ENCODE peak calls at places on chromosome 4, in eight cellular contexts. Y, F, V, Q, U, J, S and M are unnamed samples.

GRCh38 chr4:4765811-4766210 is 93.7 kb upstream of the MSX1 start:
- DNase-seq in Y (no peak), F (no peak), V (no peak), Q (no peak), U (no peak), J (no peak), S (no peak), M (no peak)

GRCh38 chr4:20603671-20604313 is 96.5 kb upstream of the PACRGL start:
- DNase-seq in Y (no peak), F (no peak), V (no peak), Q (peak), U (peak), J (no peak), S (no peak), M (no peak)

GRCh38 chr4:189202869-189203271 is 737.8 kb upstream of the FRG1 start:
- DNase-seq in Y (no peak), F (no peak), V (no peak), Q (no peak), U (peak), J (no peak), S (no peak), M (no peak)

GRCh38 chr4:184461711-184462110 is 12.6 kb downstream of the IRF2 start:
- DNase-seq in Y (no peak), F (no peak), V (no peak), Q (no peak), U (no peak), J (peak), S (no peak), M (no peak)

GRCh38 chr4:43339435-43339834 is 446.9 kb downstream of the GRXCR1 start:
- DNase-seq in Y (no peak), F (no peak), V (no peak), Q (no peak), U (peak), J (no peak), S (no peak), M (no peak)

GRCh38 chr4:156347412-156348075 is 393.9 kb upstream of the CTSO start:
- DNase-seq in Y (no peak), F (no peak), V (no peak), Q (no peak), U (peak), J (no peak), S (no peak), M (no peak)

GRCh38 chr4:1872918-1873269 is 1.7 kb downstream of the NSD2 start:
- DNase-seq in Y (no peak), F (no peak), V (peak), Q (no peak), U (peak), J (no peak), S (no peak), M (peak)

GRCh38 chr4:136900706-136901105 is 631.6 kb downstream of the PCDH18 start:
- DNase-seq in Y (no peak), F (no peak), V (no peak), Q (no peak), U (no peak), J (no peak), S (no peak), M (no peak)

GRCh38 chr4:164874791-164875190 is 2.2 kb upstream of the APELA start:
- DNase-seq in Y (no peak), F (no peak), V (no peak), Q (no peak), U (peak), J (no peak), S (no peak), M (no peak)

GRCh38 chr4:82430193-82431025 is at the start of the genes ENOPH1 and HNRNPDL:
- DNase-seq in Y (peak), F (peak), V (peak), Q (peak), U (peak), J (peak), S (peak), M (peak)

GRCh38 chr4:82428969-82429727 is 1.1 kb downstream of the HNRNPDL start:
- DNase-seq in Y (peak), F (peak), V (peak), Q (peak), U (peak), J (peak), S (peak), M (peak)

GRCh38 chr4:82428526-82428968 is 1.7 kb downstream of the HNRNPDL start:
- DNase-seq in Y (no peak), F (no peak), V (no peak), Q (no peak), U (peak), J (no peak), S (no peak), M (no peak)

GRCh38 chr4:82431026-82431745 is 796 bp downstream of the ENOPH1 start:
- DNase-seq in Y (peak), F (no peak), V (peak), Q (no peak), U (peak), J (peak), S (no peak), M (peak)

GRCh38 chr4:82429728-82430192 is 502 bp downstream of the HNRNPDL start:
- DNase-seq in Y (peak), F (no peak), V (no peak), Q (no peak), U (no peak), J (no peak), S (no peak), M (no peak)
- TF ChIP-seq CTCF in Y (peak), F (peak), V (no peak), Q (no peak), U (no peak), J (no peak), S (peak), M (no peak)

DNA sequence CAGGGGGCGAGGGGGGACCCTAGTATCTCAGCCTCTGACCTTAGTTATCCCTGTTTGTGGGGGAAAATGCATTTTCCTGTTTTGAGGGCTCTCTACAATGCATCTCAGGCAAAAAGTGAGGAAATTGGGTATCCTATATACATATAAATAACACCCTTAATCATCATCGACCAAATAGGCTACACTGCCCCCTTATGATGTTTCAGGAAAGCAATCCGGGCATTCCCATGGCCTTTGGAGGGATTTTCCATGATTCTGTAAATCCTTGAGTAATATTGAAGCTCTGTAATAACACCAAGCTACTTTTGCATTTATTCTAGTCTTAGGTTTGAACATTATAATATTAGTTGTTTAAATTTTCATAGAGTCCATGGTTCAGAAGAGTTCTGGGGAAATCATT is 91.6 kb upstream of the SCOC start:
- DNase-seq in Y (no peak), F (no peak), V (no peak), Q (no peak), U (no peak), J (no peak), S (no peak), M (no peak)
- TF ChIP-seq CTCF in Y (no peak), F (no peak), V (no peak), Q (no peak), U (peak), J (no peak), S (no peak), M (no peak)

GRCh38 chr4:103091601-103092223 is 7.9 kb downstream of the BDH2 start:
- DNase-seq in Y (peak), F (no peak), V (peak), Q (peak), U (peak), J (no peak), S (no peak), M (peak)
- TF ChIP-seq CTCF in Y (peak), F (peak), V (peak), Q (peak), U (peak), J (no peak), S (peak), M (peak)

DNA sequence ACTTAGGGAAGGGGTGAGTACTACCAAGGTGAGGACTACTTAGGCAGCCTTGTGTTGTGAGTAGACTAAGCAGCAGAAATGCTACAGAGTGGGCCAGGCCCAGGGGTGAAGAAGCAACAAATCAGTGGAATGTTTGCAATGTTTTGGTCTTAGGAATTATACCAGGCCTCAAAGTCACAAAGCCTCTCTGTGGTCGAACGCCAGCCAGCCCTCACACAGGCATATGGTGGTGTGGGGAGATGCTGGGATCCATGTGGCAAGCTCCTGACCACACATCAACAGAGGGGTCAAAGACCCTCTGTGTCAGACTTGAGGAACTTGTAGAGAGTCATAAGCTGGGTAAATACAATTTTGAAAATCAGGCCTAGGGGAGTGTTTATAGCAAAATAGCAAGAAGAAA is 153.8 kb upstream of the KLF3 start:
- DNase-seq in Y (no peak), F (no peak), V (no peak), Q (no peak), U (no peak), J (no peak), S (no peak), M (no peak)
- TF ChIP-seq CTCF in Y (no peak), F (no peak), V (no peak), Q (no peak), U (no peak), J (no peak), S (no peak), M (no peak)

GRCh38 chr4:56650259-56651070 is 30.6 kb downstream of the HOPX start:
- DNase-seq in Y (no peak), F (no peak), V (no peak), Q (no peak), U (peak), J (no peak), S (no peak), M (no peak)
- TF ChIP-seq CTCF in Y (no peak), F (no peak), V (no peak), Q (no peak), U (peak), J (no peak), S (no peak), M (no peak)